ENCODE peak calls at places on chromosomes 2 and 18, in seven cellular contexts. V is dorsolateral prefrontal cortex, J is NCI-H2081, L is colonic mucosa, A is fibroblast of lung, B is HepG2, D is AG09309. T is an unnamed sample.

GRCh38 chr2:207352978-207353377 is 176.8 kb upstream of the CREB1 start:
- DNase-seq in V (peak), J (no peak), L (no peak), A (peak), B (no peak), D (no peak), T (no peak)

GRCh38 chr2:110115291-110116032 is at the start of gene MALL:
- DNase-seq in V (no peak), J (no peak), L (peak), A (peak), B (no peak), D (no peak), T (peak)

GRCh38 chr2:27322301-27322765 is 564 bp downstream of the MPV17 start:
- DNase-seq in V (no peak), J (no peak), L (peak), A (no peak), B (no peak), D (no peak), T (no peak)

GRCh38 chr18:79677840-79678239 is 1.8 kb upstream of the CTDP1 start:
- DNase-seq in V (no peak), J (no peak), L (no peak), A (no peak), B (no peak), D (no peak), T (peak)

GRCh38 chr2:53545159-53546055 is 222.2 kb upstream of the CHAC2 start:
- DNase-seq in V (peak), J (no peak), L (no peak), A (no peak), B (no peak), D (no peak), T (no peak)

GRCh38 chr2:80244905-80245584 is 59.5 kb downstream of the LRRTM1 start:
- DNase-seq in V (no peak), J (no peak), L (no peak), A (no peak), B (no peak), D (no peak), T (no peak)

GRCh38 chr2:111032721-111033532 is 87.8 kb upstream of the BCL2L11 start:
- DNase-seq in V (no peak), J (no peak), L (peak), A (no peak), B (peak), D (no peak), T (no peak)

GRCh38 chr2:27378096-27378808 is 2.3 kb downstream of the ZNF513 start:
- DNase-seq in V (no peak), J (no peak), L (no peak), A (no peak), B (peak), D (no peak), T (peak)

GRCh38 chr2:188142636-188143035 is 149.0 kb upstream of the GULP1 start:
- DNase-seq in V (no peak), J (no peak), L (no peak), A (peak), B (no peak), D (peak), T (no peak)

GRCh38 chr2:229733606-229734205 is 19.4 kb upstream of the DNER start:
- DNase-seq in V (no peak), J (no peak), L (no peak), A (no peak), B (no peak), D (no peak), T (no peak)

GRCh38 chr2:105417789-105418475 is 19.1 kb upstream of the FHL2 start:
- DNase-seq in V (no peak), J (no peak), L (no peak), A (peak), B (no peak), D (no peak), T (no peak)

T was measured in D341Med.